ENCODE peak calls at places on chromosomes 2 and 18, in four cellular contexts. G is IMR-90, W is H1, J is mesendoderm. C is an unnamed sample.

GRCh38 chr2:189613077-189613636 is 32.6 kb upstream of the SLC40A1 start:
- DNase-seq in W (no peak), J (peak; percentile 94), G (peak; percentile 98), C (no peak)

GRCh38 chr2:98114643-98115355 is 27.8 kb downstream of the VWA3B start:
- DNase-seq in W (no peak), G (no peak), J (no peak), C (no peak)

GRCh38 chr2:46298522-46299351 is 1.5 kb downstream of the EPAS1 start:
- DNase-seq in W (no peak), G (peak; percentile 47), J (peak; percentile 56), C (peak; percentile 44)

GRCh38 chr18:58389745-58390144 is 239.1 kb downstream of the ALPK2 start:
- DNase-seq in W (no peak), J (no peak), G (no peak), C (no peak)

GRCh38 chr18:59957957-59958356 is 58.2 kb downstream of the PMAIP1 start:
- DNase-seq in G (peak; percentile 83), W (no peak), J (no peak), C (no peak)

GRCh38 chr18:13372405-13372995 is 153.9 kb downstream of the LDLRAD4 start:
- DNase-seq in J (no peak), W (no peak), G (no peak), C (no peak)

GRCh38 chr2:82636411-82637020 is 1822.6 kb downstream of the SUCLG1 start:
- DNase-seq in J (no peak), G (no peak), W (no peak), C (no peak)

GRCh38 chr2:63840081-63840784 is 1.5 kb upstream of the UGP2 start:
- DNase-seq in J (peak; percentile 83), W (no peak), G (no peak), C (no peak)

GRCh38 chr2:168954256-168954655 is 53.2 kb downstream of the G6PC2 start:
- DNase-seq in G (no peak), J (no peak), W (no peak), C (no peak)

GRCh38 chr2:156892449-156893335 is 364.8 kb upstream of the GALNT5 start:
- DNase-seq in G (peak; percentile 60), W (no peak), J (peak; percentile 85), C (no peak)

GRCh38 chr2:39696072-39696471 is 30.4 kb downstream of the TMEM178A start:
- DNase-seq in W (no peak), G (peak; percentile 93), J (peak; percentile 87), C (no peak)

GRCh38 chr2:39696838-39697237 is 31.1 kb downstream of the TMEM178A start:
- DNase-seq in W (no peak), G (peak; percentile 87), J (no peak), C (no peak)

GRCh38 chr2:39689876-39690275 is 24.2 kb downstream of the TMEM178A start:
- DNase-seq in W (no peak), G (no peak), J (no peak), C (no peak)

GRCh38 chr2:39697480-39697879 is 31.8 kb downstream of the TMEM178A start:
- DNase-seq in G (peak; percentile 3), W (no peak), J (no peak), C (no peak)

GRCh38 chr2:39693275-39693674 is 27.6 kb downstream of the TMEM178A start:
- DNase-seq in J (no peak), G (no peak), W (no peak), C (no peak)
- H4K5ac ChIP-seq in J (no peak overlapping the region), G (no peak overlapping the region), W (no peak overlapping the region), C (no peak overlapping the region)

DNA sequence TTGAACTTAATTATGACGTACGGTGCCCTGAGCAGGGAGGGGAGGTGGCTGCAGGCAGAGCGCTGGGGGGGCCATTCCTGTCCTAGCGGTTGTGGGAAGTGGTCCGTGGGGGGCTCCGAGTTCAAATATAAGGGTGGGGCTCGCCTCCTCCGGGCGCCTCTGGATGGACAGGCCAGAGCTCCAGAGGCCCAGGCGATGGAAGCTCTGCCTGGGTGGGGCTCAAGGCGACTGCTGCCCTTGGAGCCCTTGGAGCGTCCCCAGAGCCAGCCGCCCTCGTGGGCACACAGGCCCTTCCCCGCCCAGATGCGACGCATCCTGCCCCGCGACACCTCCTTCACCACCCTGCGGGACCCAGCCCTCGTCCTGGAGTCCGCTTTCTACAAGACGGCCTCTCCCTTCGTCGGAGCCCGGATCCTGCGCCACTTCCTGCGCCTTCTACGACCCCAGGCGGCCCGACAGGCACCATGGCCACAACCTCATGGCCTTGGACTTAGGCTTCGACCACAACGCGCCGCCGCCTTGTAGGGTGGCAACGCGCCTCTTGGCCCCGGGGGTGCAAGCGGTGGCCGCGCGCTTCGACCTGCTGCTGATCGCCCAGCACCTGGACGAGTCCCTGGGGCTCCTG is 10.5 kb downstream of the AQP12B start:
- DNase-seq in G (no peak), W (no peak), J (no peak), C (peak; percentile 38)
- H3K56ac ChIP-seq in G (no peak overlapping the region), W (no peak overlapping the region), J (peak overlapping the region; percentile 25), C (no peak overlapping the region)

GRCh38 chr2:231038483-231039293 is 1.4 kb downstream of the C2orf72 start:
- DNase-seq in W (no peak), J (no peak), G (no peak), C (no peak)
- H4K5ac ChIP-seq in W (no peak overlapping the region), J (no peak overlapping the region), G (no peak overlapping the region), C (no peak overlapping the region)

GRCh38 chr18:76678248-76678647 is 144.1 kb upstream of the ZNF236 start:
- DNase-seq in W (no peak), J (no peak), G (no peak), C (no peak)

GRCh38 chr18:76672627-76673026 is 149.7 kb upstream of the ZNF236 start:
- DNase-seq in G (peak; percentile 81), J (no peak), W (no peak), C (no peak)

GRCh38 chr18:76670564-76671288 is 151.6 kb upstream of the ZNF236 start:
- DNase-seq in W (no peak), G (no peak), J (no peak), C (no peak)

GRCh38 chr18:76673281-76674005 is 148.9 kb upstream of the ZNF236 start:
- DNase-seq in J (no peak), W (no peak), G (no peak), C (no peak)

GRCh38 chr18:76674596-76674995 is 147.8 kb upstream of the ZNF236 start:
- DNase-seq in W (no peak), G (no peak), J (no peak), C (no peak)
- H3K56ac ChIP-seq in W (no peak overlapping the region), G (no peak overlapping the region), J (no peak overlapping the region), C (no peak overlapping the region)